ENCODE peak calls at places on chromosomes 11 and 22, in nine cellular contexts. J is psoas muscle, L is spleen, G is transverse colon, K is nephron progenitor cell, S is AG04450, T is WTC11, X is HFFc6, Z is AG09309. Q is an unnamed sample.

GRCh38 chr11:115759622-115760527 is 255.7 kb upstream of the CADM1 start:
- DNase-seq in J (peak), L (no peak), G (peak), K (peak), S (no peak), T (peak), X (no peak), Z (no peak), Q (no peak)

GRCh38 chr11:18540207-18541009 is 13.7 kb upstream of the TSG101 start:
- DNase-seq in J (no peak), L (no peak), G (no peak), K (no peak), S (no peak), T (no peak), X (peak), Z (no peak), Q (no peak)

GRCh38 chr11:59615132-59615636 is 390 bp downstream of the OSBP start:
- DNase-seq in J (peak), L (peak), G (peak), K (no peak), S (no peak), T (peak), X (no peak), Z (no peak), Q (no peak)

GRCh38 chr11:813440-814096 is 3.8 kb downstream of the RPLP2 start:
- DNase-seq in J (no peak), L (no peak), G (no peak), K (no peak), S (no peak), T (no peak), X (no peak), Z (no peak), Q (no peak)

GRCh38 chr11:112082729-112083128 is 3.8 kb downstream of the TIMM8B start:
- DNase-seq in J (no peak), L (no peak), G (no peak), K (no peak), S (no peak), T (no peak), X (peak), Z (no peak), Q (no peak)

GRCh38 chr11:119516060-119516459 is 93.1 kb upstream of the THY1 start:
- DNase-seq in J (no peak), L (no peak), G (no peak), K (no peak), S (no peak), T (no peak), X (no peak), Z (no peak), Q (no peak)

GRCh38 chr11:10488121-10488580 is 33.1 kb downstream of the AMPD3 start:
- DNase-seq in J (no peak), L (no peak), G (peak), K (no peak), S (no peak), T (no peak), X (no peak), Z (no peak), Q (no peak)

GRCh38 chr11:133814588-133814987 is 30.7 kb downstream of the SPATA19 start:
- DNase-seq in J (no peak), L (no peak), G (no peak), K (no peak), S (no peak), T (no peak), X (no peak), Z (no peak), Q (no peak)

GRCh38 chr11:2172676-2173075 is 1.1 kb upstream of the TH start:
- DNase-seq in J (no peak), L (no peak), G (no peak), K (no peak), S (no peak), T (no peak), X (no peak), Z (no peak), Q (no peak)

GRCh38 chr11:9397746-9398680 is 13.6 kb downstream of the IPO7 start:
- DNase-seq in J (no peak), L (no peak), G (no peak), K (no peak), S (no peak), T (no peak), X (peak), Z (no peak), Q (no peak)

GRCh38 chr11:78715639-78716311 is 141.1 kb upstream of the NARS2 start:
- DNase-seq in J (peak), L (no peak), G (peak), K (peak), S (peak), T (peak), X (peak), Z (no peak), Q (no peak)

GRCh38 chr11:104995001-104995408 is 26.6 kb upstream of the CASP4 start:
- DNase-seq in J (no peak), L (no peak), G (no peak), K (peak), S (no peak), T (no peak), X (no peak), Z (no peak), Q (no peak)

GRCh38 chr11:94602430-94603372 is 35.5 kb downstream of the PIWIL4 start:
- DNase-seq in J (peak), L (no peak), G (peak), K (no peak), S (peak), T (peak), X (peak), Z (no peak), Q (peak)
- TF ChIP-seq CTCF in J (peak), L (no peak), G (no peak), K (no peak), S (peak), T (no peak), X (peak), Z (no peak), Q (peak)

DNA sequence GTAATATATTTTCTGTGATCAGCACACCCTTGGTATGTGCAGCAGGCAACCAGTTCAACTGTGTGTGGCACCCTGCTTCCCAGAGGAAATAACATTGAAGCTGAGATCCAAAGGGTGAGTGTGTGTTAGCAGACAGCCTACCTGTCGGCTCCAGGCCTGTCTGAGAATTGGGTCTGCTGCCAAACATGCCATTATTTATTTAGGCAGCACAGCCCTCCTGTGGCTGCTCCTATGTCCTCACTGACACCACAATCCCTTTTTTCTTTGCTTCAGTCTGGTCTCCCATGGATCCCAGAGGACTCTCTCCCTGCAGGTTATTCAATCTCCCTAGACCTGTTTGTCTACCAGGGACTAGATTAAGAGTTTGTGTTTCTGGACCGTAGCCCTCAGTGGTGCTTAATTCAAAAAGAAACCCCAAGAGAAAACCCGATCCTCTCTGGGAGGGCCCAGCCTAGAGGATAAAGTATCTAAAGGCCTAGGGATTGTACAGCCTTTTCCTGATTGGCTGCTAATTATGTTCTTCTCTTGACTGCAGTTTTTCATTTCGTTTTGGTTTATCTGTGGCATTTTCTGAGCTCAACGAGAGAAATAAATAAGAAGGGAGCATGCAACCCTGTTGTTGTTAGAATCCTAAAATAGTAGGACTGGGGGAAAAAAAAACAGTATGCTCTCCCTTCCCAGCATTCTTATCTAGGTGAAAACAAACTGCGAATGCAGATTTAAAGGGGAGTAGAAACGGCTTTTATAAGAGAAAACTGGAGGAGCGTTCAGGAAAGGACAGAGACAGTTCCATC is 24.1 kb downstream of the KCNE3 start:
- DNase-seq in J (no peak), L (no peak), G (peak), K (no peak), S (no peak), T (no peak), X (no peak), Z (no peak), Q (no peak)
- TF ChIP-seq CTCF in J (peak), L (no peak), G (no peak), K (no peak), S (no peak), T (no peak), X (no peak), Z (peak), Q (no peak)

GRCh38 chr22:44825310-44826150 is 73.2 kb downstream of the ARHGAP8 start:
- DNase-seq in J (no peak), L (peak), G (no peak), K (no peak), S (no peak), T (no peak), X (no peak), Z (no peak), Q (no peak)

GRCh38 chr22:44827666-44828065 is 75.3 kb downstream of the ARHGAP8 start:
- DNase-seq in J (no peak), L (no peak), G (no peak), K (no peak), S (no peak), T (no peak), X (no peak), Z (no peak), Q (no peak)

GRCh38 chr22:44831885-44832284 is 79.5 kb downstream of the ARHGAP8 start:
- DNase-seq in J (no peak), L (no peak), G (no peak), K (no peak), S (no peak), T (no peak), X (no peak), Z (no peak), Q (no peak)

GRCh38 chr22:44824271-44824670 is 71.9 kb downstream of the ARHGAP8 start:
- DNase-seq in J (no peak), L (peak), G (no peak), K (no peak), S (no peak), T (no peak), X (no peak), Z (no peak), Q (no peak)

GRCh38 chr22:44828193-44828592 is 75.8 kb downstream of the ARHGAP8 start:
- DNase-seq in J (no peak), L (no peak), G (no peak), K (peak), S (no peak), T (peak), X (no peak), Z (no peak), Q (no peak)
- TF ChIP-seq CTCF in J (no peak), L (no peak), G (peak), K (peak), S (peak), T (peak), X (peak), Z (peak), Q (peak)

GRCh38 chr11:109856958-109857357 is 236.2 kb upstream of the ZC3H12C start:
- DNase-seq in J (no peak), L (no peak), G (no peak), K (no peak), S (no peak), T (no peak), X (no peak), Z (no peak), Q (no peak)
- TF ChIP-seq CTCF in J (no peak), L (no peak), G (no peak), K (no peak), S (no peak), T (no peak), X (no peak), Z (no peak), Q (no peak)

GRCh38 chr11:67261635-67261941 is 4.7 kb upstream of the GRK2 start:
- DNase-seq in J (no peak), L (no peak), G (no peak), K (no peak), S (no peak), T (no peak), X (no peak), Z (no peak), Q (no peak)
- TF ChIP-seq CTCF in J (no peak), L (no peak), G (no peak), K (no peak), S (peak), T (no peak), X (peak), Z (peak), Q (no peak)

DNA sequence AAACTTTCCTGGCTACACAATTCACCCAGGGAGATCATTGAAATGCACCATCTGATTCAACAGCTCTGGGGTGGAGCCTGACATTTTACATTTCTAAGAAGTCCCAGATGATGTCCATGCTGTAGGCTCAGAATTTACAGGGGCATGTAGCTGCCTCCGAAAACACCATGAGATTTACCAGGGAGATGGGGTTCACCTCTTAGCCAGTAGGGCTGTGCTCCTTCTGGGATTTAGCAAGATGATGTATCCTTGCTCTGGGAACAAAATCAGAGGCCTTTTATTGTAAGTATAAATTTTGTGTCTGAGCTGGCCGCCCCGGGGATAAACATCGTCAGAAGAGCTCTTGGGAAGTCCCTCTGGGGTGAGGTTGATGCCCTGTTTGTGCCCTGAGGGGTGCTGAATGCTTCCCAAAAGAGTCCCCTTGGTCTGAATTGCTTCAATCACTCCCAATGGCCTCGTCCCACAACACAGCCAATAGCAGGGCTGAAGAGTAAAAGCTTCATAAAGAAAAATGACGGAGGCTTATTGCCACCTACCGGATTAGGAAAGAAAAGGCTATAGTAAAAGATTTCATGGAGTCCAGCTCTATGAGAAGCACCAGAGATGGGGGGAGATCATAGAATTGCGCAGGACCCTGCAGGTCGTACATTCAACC is 33.4 kb upstream of the API5 start:
- DNase-seq in J (no peak), L (no peak), G (no peak), K (no peak), S (no peak), T (peak), X (no peak), Z (no peak), Q (no peak)
- TF ChIP-seq CTCF in J (peak), L (peak), G (peak), K (peak), S (peak), T (peak), X (peak), Z (peak), Q (no peak)

DNA sequence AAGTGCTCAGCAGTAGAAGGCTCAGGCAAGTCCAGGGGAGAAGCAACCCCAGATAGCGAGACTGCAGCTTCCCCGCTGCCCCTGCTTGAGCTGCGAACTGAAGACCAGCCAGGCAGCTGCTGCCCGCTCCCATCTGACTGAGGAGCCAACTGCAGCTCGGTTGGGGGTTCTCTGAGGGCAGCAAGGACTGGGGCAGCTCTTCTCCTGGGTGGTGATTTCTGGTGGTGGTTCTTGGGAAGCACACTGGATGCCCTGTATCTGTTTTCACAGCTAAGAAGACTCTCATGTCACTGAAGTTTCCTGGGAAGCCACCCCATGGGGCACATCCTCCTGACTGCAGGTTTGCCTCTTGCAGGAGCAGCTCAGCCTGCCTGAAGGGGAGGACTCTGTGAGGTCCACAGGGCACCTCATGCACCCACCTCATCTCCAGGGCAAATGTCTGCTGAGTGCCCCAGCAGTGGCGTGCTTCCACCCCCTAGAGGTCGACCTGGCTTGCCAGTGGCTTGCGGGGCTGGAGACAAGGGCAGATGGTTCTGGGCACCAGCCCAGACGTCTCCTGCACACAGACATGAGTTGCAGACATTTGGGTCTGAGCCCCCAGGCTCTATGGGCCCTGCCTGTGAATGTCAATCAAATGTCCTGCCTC is 801.1 kb downstream of the BRD1 start:
- DNase-seq in J (no peak), L (peak), G (no peak), K (no peak), S (no peak), T (peak), X (no peak), Z (no peak), Q (no peak)
- TF ChIP-seq CTCF in J (no peak), L (no peak), G (no peak), K (peak), S (no peak), T (no peak), X (no peak), Z (no peak), Q (no peak)

GRCh38 chr11:44788536-44789227 is 61.9 kb downstream of the TSPAN18 start:
- DNase-seq in J (no peak), L (peak), G (no peak), K (no peak), S (no peak), T (no peak), X (no peak), Z (no peak), Q (no peak)
- TF ChIP-seq CTCF in J (no peak), L (no peak), G (no peak), K (no peak), S (no peak), T (no peak), X (no peak), Z (no peak), Q (no peak)

GRCh38 chr22:23079814-23080521 is 9.6 kb downstream of the GNAZ start:
- DNase-seq in J (no peak), L (no peak), G (no peak), K (no peak), S (no peak), T (no peak), X (no peak), Z (no peak), Q (no peak)

GRCh38 chr22:23078462-23078787 is 8.1 kb downstream of the GNAZ start:
- DNase-seq in J (no peak), L (no peak), G (no peak), K (no peak), S (no peak), T (no peak), X (no peak), Z (no peak), Q (no peak)

GRCh38 chr22:23079240-23079768 is 9.0 kb downstream of the GNAZ start:
- DNase-seq in J (no peak), L (no peak), G (no peak), K (no peak), S (no peak), T (no peak), X (no peak), Z (no peak), Q (no peak)

GRCh38 chr22:23076896-23077572 is 6.7 kb downstream of the GNAZ start:
- DNase-seq in J (no peak), L (no peak), G (no peak), K (no peak), S (no peak), T (no peak), X (no peak), Z (no peak), Q (no peak)

DNA sequence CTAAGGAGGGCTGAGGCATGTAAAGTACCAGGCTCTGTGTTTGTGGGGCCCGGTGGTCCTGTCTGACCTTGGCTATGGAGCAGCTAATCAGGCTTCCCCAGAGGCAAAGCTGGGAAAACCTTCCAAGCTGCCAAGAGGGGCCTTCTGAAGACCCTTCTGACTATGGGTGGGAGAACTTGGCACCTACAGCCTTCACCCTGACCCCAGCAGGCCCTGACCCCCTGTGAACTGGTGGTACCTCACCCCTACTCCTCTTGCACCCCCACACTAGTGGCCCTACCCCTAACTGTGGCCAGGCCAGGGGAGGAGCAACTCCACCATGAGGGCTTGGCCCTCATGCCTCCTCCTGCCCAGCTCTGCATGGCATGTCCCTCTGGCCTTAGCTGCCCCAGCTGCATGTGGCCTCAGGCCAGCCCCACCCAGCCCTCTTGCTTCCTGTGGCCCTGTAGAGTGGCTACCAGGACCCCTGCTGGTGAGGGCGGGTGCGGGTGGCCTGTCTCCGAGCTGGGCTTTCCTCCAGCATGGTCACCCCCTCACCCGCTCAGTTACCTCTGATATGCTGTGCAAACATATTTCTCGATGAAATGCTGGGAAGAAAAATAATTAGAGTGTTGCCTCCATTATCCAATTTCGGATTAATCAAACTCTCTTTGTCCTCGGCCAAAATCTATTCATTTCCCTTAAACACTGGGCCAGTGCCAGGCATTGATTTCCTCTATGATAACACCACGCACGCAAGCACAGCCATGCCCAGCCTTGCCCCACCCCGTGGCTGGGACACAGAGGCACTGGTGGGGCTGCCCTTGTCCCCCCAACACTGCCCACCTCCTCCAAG is 7.5 kb downstream of the GNAZ start:
- DNase-seq in J (no peak), L (no peak), G (no peak), K (no peak), S (no peak), T (no peak), X (no peak), Z (no peak), Q (no peak)
- TF ChIP-seq CTCF in J (no peak), L (no peak), G (no peak), K (no peak), S (no peak), T (no peak), X (peak), Z (no peak), Q (no peak)

GRCh38 chr11:61828629-61829407 is 718 bp downstream of the FADS2 start:
- DNase-seq in J (peak), L (no peak), G (no peak), K (peak), S (no peak), T (peak), X (no peak), Z (no peak), Q (peak)
- TF ChIP-seq CTCF in J (peak), L (no peak), G (peak), K (peak), S (peak), T (peak), X (peak), Z (peak), Q (peak)